ENCODE peak calls at places on chromosomes 2 and 18, in four cellular contexts. K, Y, H and F are unnamed samples.

GRCh38 chr2:136407952-136408318 is 290.0 kb upstream of the CXCR4 start:
- DNase-seq in H (no peak), Y (no peak), K (no peak), F (no peak)

GRCh38 chr2:1627628-1628371 is 116.5 kb downstream of the PXDN start:
- DNase-seq in Y (no peak), H (no peak), K (no peak), F (no peak)

GRCh38 chr2:30915485-30915884 is 108.2 kb upstream of the CAPN13 start:
- DNase-seq in K (peak; percentile 16), H (peak; percentile 64), Y (no peak), F (no peak)

GRCh38 chr2:221428896-221429295 is 143.2 kb downstream of the EPHA4 start:
- DNase-seq in H (no peak), Y (no peak), K (no peak), F (no peak)

GRCh38 chr18:21303913-21304312 is 61.9 kb downstream of the GREB1L start:
- DNase-seq in Y (no peak), K (no peak), H (no peak), F (no peak)

GRCh38 chr2:72078773-72079172 is 68.9 kb downstream of the CYP26B1 start:
- DNase-seq in H (no peak), Y (no peak), K (no peak), F (no peak)

GRCh38 chr2:144230452-144231085 is 289.4 kb downstream of the ZEB2 start:
- DNase-seq in Y (no peak), H (no peak), K (no peak), F (no peak)

GRCh38 chr18:57107141-57107832 is 39.6 kb upstream of the BOD1L2 start:
- DNase-seq in Y (peak; percentile 26), H (peak; percentile 83), K (peak; percentile 3), F (no peak)

GRCh38 chr2:176621350-176621749 is 352.1 kb downstream of the MTX2 start:
- DNase-seq in Y (no peak), H (peak; percentile 39), K (no peak), F (no peak)

GRCh38 chr2:38191516-38191915 is 115.6 kb upstream of the CYP1B1 start:
- DNase-seq in K (no peak), Y (no peak), H (no peak), F (no peak)

GRCh38 chr2:176130153-176130916 is 830 bp downstream of the HOXD8 start:
- DNase-seq in Y (no peak), H (peak; percentile 65), K (no peak), F (no peak)

GRCh38 chr2:99881901-99882591 is 260.3 kb downstream of the AFF3 start:
- DNase-seq in K (peak; percentile 55), H (peak; percentile 77), Y (peak; percentile 74), F (no peak)

GRCh38 chr2:5915926-5916325 is 223.7 kb downstream of the SOX11 start:
- DNase-seq in Y (no peak), H (peak; percentile 62), K (no peak), F (peak; percentile 64)

GRCh38 chr18:11454021-11454420 is 155.4 kb upstream of the SLC35G4 start:
- DNase-seq in K (no peak), H (no peak), Y (no peak), F (no peak)

GRCh38 chr2:236872015-236872414 is 213.7 kb upstream of the COPS8 start:
- DNase-seq in K (no peak), Y (no peak), H (no peak), F (no peak)

GRCh38 chr2:55038428-55038827 is 11.8 kb downstream of the RTN4 start:
- DNase-seq in H (no peak), K (no peak), Y (no peak), F (no peak)

GRCh38 chr18:3466872-3467271 is 16.9 kb downstream of the TGIF1 start:
- DNase-seq in H (no peak), K (no peak), Y (no peak), F (peak; percentile 37)

GRCh38 chr2:6297238-6297637 is 568.5 kb downstream of the CMPK2 start:
- DNase-seq in H (no peak), Y (no peak), K (no peak), F (no peak)

GRCh38 chr2:237421542-237422047 is 7.6 kb upstream of the COL6A3 start:
- DNase-seq in Y (peak; percentile 84), K (peak; percentile 77), H (peak; percentile 65), F (no peak)

GRCh38 chr2:26682155-26682554 is 10.4 kb upstream of the KCNK3 start:
- DNase-seq in H (peak; percentile 43), Y (peak; percentile 11), K (no peak), F (no peak)

GRCh38 chr2:848099-848498 is 102.5 kb upstream of the SNTG2 start:
- DNase-seq in H (no peak), Y (no peak), K (no peak), F (no peak)

GRCh38 chr2:72738096-72738495 is 87.7 kb downstream of the EXOC6B start:
- DNase-seq in K (no peak), Y (no peak), H (no peak), F (no peak)

GRCh38 chr2:71174207-71174606 is 43.8 kb downstream of the MPHOSPH10 start:
- DNase-seq in K (no peak), H (no peak), Y (no peak), F (no peak)

GRCh38 chr18:54983041-54983686 is 23.9 kb upstream of the CCDC68 start:
- DNase-seq in Y (peak; percentile 80), H (peak; percentile 52), K (no peak), F (peak; percentile 39)

GRCh38 chr2:85248741-85249524 is 78.9 kb downstream of the TGOLN2 start:
- DNase-seq in Y (peak; percentile 96), K (no peak), H (no peak), F (no peak)

GRCh38 chr2:135914485-135914884 is 38.2 kb upstream of the MCM6 start:
- DNase-seq in Y (no peak), H (no peak), K (no peak), F (no peak)

GRCh38 chr2:224284134-224284946 is 117.6 kb downstream of the FAM124B start:
- DNase-seq in K (no peak), H (peak; percentile 52), Y (peak; percentile 46), F (peak; percentile 10)

GRCh38 chr18:8656226-8656625 is 47.0 kb downstream of the RAB12 start:
- DNase-seq in K (no peak), H (no peak), Y (peak; percentile 12), F (no peak)

GRCh38 chr2:202560200-202560599 is 74.6 kb upstream of the FAM117B start:
- DNase-seq in H (no peak), K (no peak), Y (no peak), F (no peak)

GRCh38 chr2:144798019-144798418 is 278.1 kb upstream of the ZEB2 start:
- DNase-seq in H (no peak), K (no peak), Y (no peak), F (no peak)

GRCh38 chr2:61922714-61923113 is 17.2 kb downstream of the COMMD1 start:
- DNase-seq in K (no peak), H (no peak), Y (no peak), F (no peak)

GRCh38 chr2:47201224-47201623 is 46.1 kb upstream of the STPG4 start:
- DNase-seq in H (no peak), K (no peak), Y (peak; percentile 79), F (no peak)
- H3K4me3 ChIP-seq in H (no peak overlapping the region), K (no peak overlapping the region), Y (no peak overlapping the region), F (no peak overlapping the region)

GRCh38 chr2:39227628-39228412 is 15.9 kb downstream of the CDKL4 start:
- DNase-seq in Y (peak; percentile 85), H (peak; percentile 84), K (peak; percentile 78), F (no peak)
- H3K4me3 ChIP-seq in Y (no peak overlapping the region), H (peak overlapping the region; percentile 13), K (no peak overlapping the region), F (no peak overlapping the region)

DNA sequence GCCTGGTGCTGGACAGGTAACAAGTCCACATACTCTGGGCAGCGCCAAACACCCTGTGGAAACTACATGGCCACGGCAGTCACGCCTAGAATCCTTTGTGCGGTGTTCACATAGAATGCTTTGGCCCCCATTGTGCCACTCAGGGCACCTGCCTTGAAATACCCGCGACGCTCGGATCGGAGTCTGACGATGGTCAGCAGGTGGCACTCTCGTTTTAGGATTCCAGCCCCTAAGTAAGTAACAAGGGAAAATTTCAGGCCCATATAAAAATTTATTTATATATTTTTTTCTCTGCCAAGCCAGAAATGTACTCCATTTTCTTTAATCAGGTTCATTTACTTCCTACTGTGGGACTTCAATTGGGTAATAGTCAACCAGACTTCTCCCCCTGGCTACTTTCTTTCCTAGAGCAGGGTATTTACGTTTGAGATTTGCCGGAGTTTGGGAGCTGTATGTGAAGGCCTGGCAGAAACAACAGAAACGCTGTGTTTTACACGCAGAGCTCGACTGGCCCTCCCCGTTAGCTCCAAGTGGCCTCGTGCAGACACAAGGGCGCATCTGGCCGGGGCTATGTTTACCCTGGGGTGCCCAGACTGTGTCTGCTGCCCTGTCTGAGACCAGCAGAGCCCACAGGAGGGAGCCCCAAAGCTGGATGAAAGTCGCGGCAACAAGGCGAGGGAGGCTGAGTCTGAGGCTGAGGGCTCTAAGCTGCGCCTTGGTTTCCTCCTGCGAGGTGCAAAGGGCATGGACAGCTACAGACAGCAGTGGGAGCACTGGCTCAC is 41.6 kb downstream of the LRRC30 start:
- DNase-seq in H (peak; percentile 86), Y (peak; percentile 89), K (peak; percentile 76), F (peak; percentile 9)
- H3K4me3 ChIP-seq in H (no peak overlapping the region), Y (no peak overlapping the region), K (no peak overlapping the region), F (no peak overlapping the region)

DNA sequence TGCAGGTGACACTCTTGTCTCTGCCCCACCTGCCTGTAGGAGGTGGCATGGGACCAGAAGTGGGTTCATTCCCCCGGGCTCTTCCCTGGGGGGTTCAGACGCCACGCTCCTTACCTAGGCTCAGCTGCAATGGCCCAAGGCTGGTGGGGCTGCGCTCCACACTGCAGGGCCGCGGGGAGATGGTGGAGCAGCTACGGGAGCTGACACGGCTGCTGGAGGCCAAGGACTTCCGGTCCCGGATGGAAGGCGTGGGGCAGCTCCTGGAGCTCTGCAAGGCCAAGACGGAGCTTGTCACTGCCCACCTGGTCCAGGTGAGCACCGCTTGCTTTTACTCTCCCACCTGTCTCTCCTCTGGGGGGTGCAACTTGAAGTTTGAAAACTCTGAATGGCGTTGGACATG is 39.0 kb downstream of the PCARE start:
- DNase-seq in H (no peak), Y (no peak), K (no peak), F (no peak)
- H3K4me3 ChIP-seq in H (no peak overlapping the region), Y (no peak overlapping the region), K (no peak overlapping the region), F (no peak overlapping the region)

DNA sequence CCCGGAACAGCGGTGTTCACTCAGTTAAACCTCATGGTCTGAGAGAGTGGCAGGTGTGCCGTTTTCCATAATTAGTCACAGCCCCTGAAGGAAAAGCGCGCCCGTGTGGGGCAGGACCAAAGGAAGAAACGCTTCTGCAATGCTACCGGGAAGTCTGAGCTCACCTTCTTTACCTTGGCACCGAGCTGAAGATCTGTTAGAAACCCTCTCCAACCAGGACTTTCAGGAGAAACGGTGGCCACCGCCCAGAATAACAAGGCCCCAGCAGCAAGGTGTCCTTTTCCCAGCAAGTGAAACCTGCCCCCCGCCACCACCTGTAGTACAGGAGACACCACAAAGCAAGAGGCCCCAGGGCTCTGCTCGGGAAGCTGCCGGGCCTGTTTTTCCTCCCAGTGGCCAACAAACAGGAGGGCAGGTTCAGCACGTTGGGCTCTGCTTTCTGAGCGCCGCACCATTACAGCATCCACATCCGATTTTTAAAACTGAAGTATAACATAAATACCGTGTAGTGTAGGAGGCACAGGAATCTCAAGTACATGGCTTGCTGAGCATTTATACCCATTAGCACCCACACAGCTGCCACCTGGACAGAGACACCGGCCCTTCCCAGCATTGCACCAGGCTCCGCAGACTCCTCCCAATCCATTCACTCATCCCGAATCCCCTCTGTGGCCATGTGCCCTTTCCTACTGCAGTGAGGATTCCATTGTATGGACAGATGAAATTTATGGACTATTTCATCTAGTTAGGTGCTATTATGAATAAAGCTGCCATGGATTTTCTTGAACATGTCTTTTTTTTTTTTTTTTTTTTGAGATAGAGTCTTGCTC is 121.8 kb upstream of the RIOK3 start:
- DNase-seq in H (no peak), Y (no peak), K (no peak), F (no peak)
- H3K4me3 ChIP-seq in H (no peak overlapping the region), Y (no peak overlapping the region), K (no peak overlapping the region), F (no peak overlapping the region)